ENCODE peak calls at places on chromosome 19, in four cellular contexts. M is mesothelial cell of epicardium, C is WTC11, V is fibroblast of lung. N is an unnamed sample.

GRCh38 chr19:18161691-18162039 is 8.7 kb downstream of the PIK3R2 start:
- DNase-seq in C (no peak), V (no peak), M (no peak), N (no peak)

GRCh38 chr19:4737955-4738580 is 14.4 kb upstream of the DPP9 start:
- DNase-seq in C (no peak), V (no peak), M (no peak), N (no peak)

GRCh38 chr19:30521937-30522336 is 149.8 kb downstream of the ZNF536 start:
- DNase-seq in V (no peak), C (no peak), M (no peak), N (no peak)

GRCh38 chr19:45250216-45250831 is 747 bp upstream of the MARK4 start:
- DNase-seq in V (no peak), C (no peak), M (no peak), N (no peak)

GRCh38 chr19:5891938-5892771 is 11.4 kb downstream of the NDUFA11 start:
- DNase-seq in C (peak; percentile 53), M (no peak), V (peak; percentile 41), N (peak; percentile 64)

GRCh38 chr19:46390121-46390858 is 23.1 kb downstream of the CCDC8 start:
- DNase-seq in V (no peak), C (no peak), M (no peak), N (no peak)

GRCh38 chr19:5293607-5294089 is 47.0 kb downstream of the PTPRS start:
- DNase-seq in M (peak; percentile 74), V (no peak), C (peak; percentile 73), N (peak; percentile 71)

GRCh38 chr19:57712222-57712621 is 3.2 kb upstream of the ZNF154 start:
- DNase-seq in M (no peak), V (no peak), C (no peak), N (no peak)

GRCh38 chr19:35015576-35016351 is 14.5 kb upstream of the SCN1B start:
- DNase-seq in V (peak; percentile 49), M (no peak), C (no peak), N (no peak)
- TF ChIP-seq CTCF in V (no peak), M (no peak), C (no peak), N (no peak)

DNA sequence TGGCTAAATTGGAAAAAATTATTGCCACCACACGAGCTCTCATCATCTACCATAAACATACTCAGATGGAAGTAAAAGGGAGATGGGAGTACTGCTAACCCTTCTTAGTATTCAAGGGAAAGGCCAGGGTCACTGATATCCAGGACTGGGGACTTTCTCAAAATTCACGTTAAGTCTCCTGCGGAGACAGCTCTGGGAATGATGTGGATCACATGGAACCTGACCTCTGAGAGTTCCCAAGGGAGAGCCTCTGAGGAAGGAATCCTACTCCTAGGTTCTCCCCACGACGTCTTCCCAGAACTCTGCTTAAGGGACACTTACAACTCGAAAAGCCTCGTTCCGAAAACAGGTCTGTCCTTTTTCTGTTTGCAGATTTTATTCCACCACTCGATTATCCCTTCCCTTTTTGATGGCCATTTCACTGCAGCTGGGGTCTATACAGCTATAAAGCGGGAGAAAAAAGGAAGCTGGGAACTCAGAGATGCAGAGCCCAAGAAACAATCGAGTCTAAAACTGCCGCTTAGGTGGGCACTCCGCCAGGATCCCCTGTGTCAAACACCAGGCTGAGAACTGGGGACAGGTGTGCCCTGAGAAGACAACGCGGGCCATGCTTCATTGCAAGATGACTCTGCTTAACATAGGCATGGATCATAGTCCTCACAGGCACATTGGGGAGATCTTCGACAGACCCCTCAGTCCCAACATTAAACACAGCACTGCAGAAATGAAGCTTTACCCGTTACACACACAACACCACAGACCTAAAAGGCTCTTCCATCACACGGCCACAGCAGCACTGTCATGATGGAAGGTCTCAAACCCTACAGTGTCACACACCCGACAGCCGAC is 823 bp upstream of the ZNF567 start:
- DNase-seq in C (no peak), V (peak; percentile 12), M (no peak), N (peak; percentile 27)
- TF ChIP-seq CTCF in C (no peak), V (no peak), M (no peak), N (no peak)

DNA sequence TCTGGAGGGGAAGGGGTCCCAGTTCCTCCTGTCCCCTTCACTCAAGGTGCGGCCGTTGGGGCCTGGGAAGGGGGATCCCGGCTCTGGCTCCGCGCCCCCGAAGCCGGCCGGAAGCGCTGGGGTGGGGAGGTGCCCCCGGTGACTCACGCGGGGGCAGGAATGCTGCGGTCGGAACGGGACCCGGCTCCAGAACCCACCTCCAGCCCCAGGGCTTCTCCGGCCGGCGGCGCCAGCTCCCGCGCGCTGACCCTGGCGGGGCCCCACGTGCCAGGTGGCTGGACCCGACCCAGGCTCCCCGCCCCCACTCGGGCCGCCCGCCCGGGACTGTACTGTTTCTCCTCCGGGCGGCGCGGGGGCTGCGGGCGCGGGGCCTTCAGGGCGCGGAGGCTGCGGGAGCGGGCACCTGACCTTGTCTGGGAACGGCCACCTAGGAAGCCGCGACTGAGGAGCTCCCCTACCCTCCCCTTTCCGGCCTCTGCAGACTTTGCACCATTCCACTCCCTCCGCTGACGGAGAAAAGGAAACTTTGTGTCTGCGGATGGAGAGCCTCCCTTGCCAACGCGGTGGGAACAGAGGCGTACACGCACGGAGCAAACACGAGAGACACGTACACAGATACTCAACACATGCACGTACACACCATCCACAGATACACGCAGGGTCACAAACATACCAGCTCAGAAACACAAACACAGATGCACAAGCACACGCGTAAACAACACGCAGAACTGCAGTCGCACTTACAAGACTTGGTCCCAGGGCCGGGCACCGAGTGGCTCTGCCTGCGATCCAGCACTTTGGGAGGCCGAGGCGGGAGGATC is 7.2 kb downstream of the AXL start:
- DNase-seq in V (peak; percentile 82), M (peak; percentile 66), C (peak; percentile 70), N (no peak)
- TF ChIP-seq CTCF in V (peak; percentile 13), M (no peak), C (no peak), N (no peak)

GRCh38 chr19:3233116-3233515 is 8.7 kb downstream of the CELF5 start:
- DNase-seq in M (no peak), C (no peak), V (no peak), N (no peak)

GRCh38 chr19:3233831-3234230 is 9.4 kb downstream of the CELF5 start:
- DNase-seq in M (no peak), V (no peak), C (no peak), N (no peak)

GRCh38 chr19:3236272-3236671 is 11.8 kb downstream of the CELF5 start:
- DNase-seq in C (no peak), V (no peak), M (no peak), N (no peak)

GRCh38 chr19:3238066-3238561 is 13.7 kb downstream of the CELF5 start:
- DNase-seq in V (no peak), C (no peak), M (no peak), N (no peak)

DNA sequence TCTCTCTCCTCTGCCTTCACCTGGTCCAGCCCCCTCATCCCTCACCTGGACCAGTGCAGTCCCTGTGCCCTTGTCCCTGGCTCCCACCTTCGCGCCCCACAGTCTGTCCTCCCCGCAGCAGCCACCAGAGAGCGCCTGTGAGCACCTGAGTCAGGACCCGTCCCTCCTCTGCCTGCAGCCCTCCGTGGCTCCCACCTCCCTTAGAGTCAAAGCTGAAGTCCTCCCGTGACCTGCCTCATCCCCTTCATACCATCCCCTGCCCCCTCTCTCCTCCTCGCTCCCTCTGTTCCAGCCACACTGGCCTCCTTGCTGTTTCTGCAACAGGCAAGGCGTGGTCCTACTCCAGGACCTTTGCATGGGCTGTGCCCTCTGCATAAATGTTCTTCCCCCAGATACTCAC is 10.3 kb downstream of the CELF5 start:
- DNase-seq in M (no peak), C (peak; percentile 80), V (no peak), N (no peak)
- TF ChIP-seq CTCF in M (no peak), C (peak; percentile 49), V (no peak), N (peak; percentile 47)